ENCODE peak calls at places on chromosomes 13 and 19, in four cellular contexts. S is ovary, R is heart left ventricle, Q is lower lobe of right lung. I is an unnamed sample.

GRCh38 chr19:19113040-19113541 is 25.2 kb downstream of the TMEM161A start:
- DNase-seq in S (no peak), R (no peak), Q (no peak), I (no peak)

GRCh38 chr19:46606019-46606418 is 4.9 kb downstream of the CALM3 start:
- DNase-seq in S (peak; percentile 25), R (no peak), Q (peak; percentile 41), I (no peak)

GRCh38 chr13:110379905-110380341 is 72.8 kb downstream of the COL4A2 start:
- DNase-seq in S (no peak), R (no peak), Q (no peak), I (no peak)

GRCh38 chr13:67036694-67037093 is 193.4 kb downstream of the PCDH9 start:
- DNase-seq in S (no peak), R (no peak), Q (no peak), I (no peak)

GRCh38 chr19:5717215-5717614 is 2.7 kb downstream of the LONP1 start:
- DNase-seq in S (no peak), R (no peak), Q (no peak), I (no peak)

GRCh38 chr13:33229446-33230177 is 55.9 kb downstream of the STARD13 start:
- DNase-seq in S (no peak), R (peak; percentile 54), Q (no peak), I (no peak)

GRCh38 chr13:71798723-71799122 is 68.3 kb downstream of the DACH1 start:
- DNase-seq in S (no peak), R (no peak), Q (no peak), I (no peak)

GRCh38 chr13:40060318-40061007 is 405.0 kb downstream of the COG6 start:
- DNase-seq in S (peak; percentile 84), R (no peak), Q (no peak), I (no peak)

GRCh38 chr13:53782400-53783030 is 753.9 kb downstream of the OLFM4 start:
- DNase-seq in S (no peak), R (peak; percentile 8), Q (no peak), I (no peak)

GRCh38 chr19:49368711-49369358 is 5.2 kb downstream of the DKKL1 start:
- DNase-seq in S (no peak), R (no peak), Q (no peak), I (no peak)

GRCh38 chr13:47555235-47555634 is 445.8 kb downstream of the SUCLA2 start:
- DNase-seq in S (no peak), R (no peak), Q (no peak), I (no peak)

GRCh38 chr19:11378319-11379189 is 4.1 kb downstream of the SWSAP1 start:
- DNase-seq in S (peak; percentile 71), R (peak; percentile 38), Q (peak; percentile 64), I (no peak)

GRCh38 chr13:73722120-73722519 is 412.1 kb downstream of the KLF12 start:
- DNase-seq in S (no peak), R (no peak), Q (no peak), I (no peak)

GRCh38 chr19:44785993-44786392 is 8.3 kb downstream of the CBLC start:
- DNase-seq in S (no peak), R (no peak), Q (no peak), I (no peak)

GRCh38 chr13:113337556-113337955 is 26.4 kb downstream of the GRTP1 start:
- DNase-seq in S (no peak), R (no peak), Q (peak; percentile 24), I (no peak)

GRCh38 chr19:2255982-2256685 is at the start of gene JSRP1:
- DNase-seq in S (no peak), R (no peak), Q (no peak), I (no peak)

GRCh38 chr13:67390462-67391093 is 160.4 kb upstream of the PCDH9 start:
- DNase-seq in S (no peak), R (no peak), Q (no peak), I (no peak)

GRCh38 chr19:29506619-29506911 is 19.2 kb upstream of the VSTM2B start:
- DNase-seq in S (no peak), R (no peak), Q (peak; percentile 14), I (no peak)

GRCh38 chr13:109412232-109412935 is 374.0 kb downstream of the IRS2 start:
- DNase-seq in S (peak; percentile 76), R (peak; percentile 54), Q (peak; percentile 55), I (no peak)

GRCh38 chr19:16970821-16971220 is 55.8 kb downstream of the CPAMD8 start:
- DNase-seq in S (no peak), R (no peak), Q (no peak), I (no peak)

GRCh38 chr19:6018786-6019185 is 40.8 kb upstream of the RANBP3 start:
- DNase-seq in S (no peak), R (no peak), Q (peak; percentile 37), I (no peak)

GRCh38 chr13:104006625-104007061 is 940.4 kb upstream of the SLC10A2 start:
- DNase-seq in S (no peak), R (no peak), Q (no peak), I (no peak)

GRCh38 chr19:4908311-4908710 is 990 bp upstream of the UHRF1 start:
- DNase-seq in S (no peak), R (no peak), Q (no peak), I (no peak)

GRCh38 chr13:90700340-90700739 is 647.1 kb upstream of the MIR17HG start:
- DNase-seq in S (no peak), R (no peak), Q (no peak), I (no peak)

DNA sequence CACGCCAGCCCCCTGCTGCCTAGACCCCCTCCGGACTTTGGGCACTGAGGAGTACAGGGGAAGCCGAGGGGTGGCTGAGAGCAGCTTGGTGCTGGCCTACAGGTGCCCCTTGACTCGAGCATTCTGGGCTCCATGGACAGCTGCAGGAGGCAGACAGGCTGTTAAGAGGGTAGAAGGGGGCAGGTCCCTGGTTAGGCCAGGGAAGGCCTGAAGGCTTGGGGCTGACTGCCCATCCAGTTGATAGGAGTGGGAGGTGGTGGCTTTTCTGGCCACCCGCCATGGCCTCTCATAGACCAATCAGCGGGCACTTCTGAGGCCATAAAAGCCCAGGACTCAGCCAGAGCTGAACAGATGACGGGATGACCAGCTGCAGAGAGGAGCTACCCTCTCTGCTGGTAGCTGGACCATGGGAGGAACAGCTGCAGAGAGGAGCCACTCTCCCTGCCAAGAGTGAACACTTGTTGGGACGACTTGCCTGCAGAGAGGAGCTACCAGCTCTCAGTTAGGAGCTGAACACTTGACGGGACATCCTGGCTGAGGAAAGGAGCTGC is 10.7 kb upstream of the SUPT20H start:
- DNase-seq in S (no peak), R (no peak), Q (no peak), I (no peak)
- H3K27ac ChIP-seq in S (no peak overlapping the region), R (no peak overlapping the region), Q (no peak overlapping the region), I (no peak overlapping the region)

DNA sequence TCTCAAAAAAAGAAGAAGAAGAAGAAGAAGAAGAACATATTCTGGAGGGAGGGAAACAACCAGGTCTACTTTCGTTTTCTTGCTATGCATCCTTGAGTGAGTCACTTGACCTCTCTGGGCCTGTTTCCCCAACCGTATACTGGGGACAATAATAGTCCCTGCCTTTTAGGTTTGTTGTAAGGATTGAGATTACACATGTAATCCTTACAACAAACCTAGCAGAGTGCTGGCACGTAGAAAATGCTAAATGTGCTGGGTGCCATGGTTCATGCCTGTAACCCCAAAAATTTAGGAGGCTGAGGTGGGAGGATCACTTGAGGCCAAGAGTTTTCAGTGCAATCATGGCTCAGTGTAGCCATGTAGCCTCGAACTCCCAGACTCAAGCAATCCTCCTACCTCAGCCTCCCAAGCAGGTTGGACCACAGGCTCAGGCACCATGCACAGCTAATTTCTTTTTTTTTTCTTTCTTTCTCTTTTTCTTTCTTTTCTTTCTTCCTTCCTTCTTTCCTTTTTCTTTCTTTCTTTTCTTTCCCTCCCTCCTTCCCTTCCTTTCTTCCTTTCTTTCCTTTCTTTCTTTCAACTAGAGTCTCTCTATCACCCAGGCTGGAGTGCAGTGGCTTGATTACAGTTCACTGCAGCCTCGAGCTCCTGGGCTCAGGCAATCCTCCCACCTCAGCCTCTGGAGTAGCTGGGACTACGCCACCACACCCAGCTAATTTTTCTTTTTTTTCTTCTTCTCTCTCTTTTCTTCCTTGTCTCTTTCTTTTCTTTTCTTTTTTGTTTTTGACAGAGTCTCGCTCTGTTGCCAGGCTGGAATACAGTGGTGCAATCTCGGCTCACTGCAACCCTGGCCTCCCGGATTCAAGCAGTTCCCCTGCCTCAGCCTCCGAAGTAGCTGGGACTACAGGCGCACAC is 7.0 kb downstream of the IER2 start:
- DNase-seq in S (no peak), R (no peak), Q (no peak), I (no peak)
- H3K36me3 ChIP-seq in S (no peaks in the 10 kb centered on the region), R (no peaks in the 10 kb centered on the region), Q (no peaks in the 10 kb centered on the region), I (no peaks in the 10 kb centered on the region)

GRCh38 chr19:31330761-31331160 is 18.5 kb downstream of the TSHZ3 start:
- DNase-seq in S (no peak), R (no peak), Q (no peak), I (no peak)

GRCh38 chr19:31330237-31330636 is 19.0 kb downstream of the TSHZ3 start:
- DNase-seq in S (no peak), R (no peak), Q (no peak), I (no peak)

GRCh38 chr19:31331536-31331935 is 17.7 kb downstream of the TSHZ3 start:
- DNase-seq in S (no peak), R (no peak), Q (no peak), I (no peak)

GRCh38 chr19:31328238-31328637 is 21.0 kb downstream of the TSHZ3 start:
- DNase-seq in S (no peak), R (no peak), Q (no peak), I (no peak)

DNA sequence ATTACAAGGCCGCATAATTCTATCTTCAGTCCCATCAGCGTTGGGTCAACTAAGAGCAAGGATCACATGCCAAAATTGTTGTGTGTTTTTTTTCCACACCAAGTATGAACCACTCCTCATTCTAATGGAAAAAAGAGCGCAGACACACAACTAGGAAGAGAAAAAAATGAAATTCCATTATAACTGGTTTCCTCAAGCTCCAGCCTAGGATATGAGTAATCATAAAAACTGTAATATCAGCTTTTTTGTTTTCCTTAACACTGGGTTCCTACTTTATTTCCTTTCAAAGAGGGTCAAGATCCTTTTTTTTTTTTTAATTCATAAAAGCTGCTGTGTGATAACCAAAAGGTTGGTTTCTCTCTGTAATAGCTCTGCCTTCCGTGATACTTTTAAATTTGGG is 19.4 kb downstream of the TSHZ3 start:
- DNase-seq in S (no peak), R (no peak), Q (no peak), I (no peak)
- H3K27ac ChIP-seq in S (no peak overlapping the region), R (no peak overlapping the region), Q (no peak overlapping the region), I (peak overlapping the region; percentile 11)

GRCh38 chr19:54453921-54454780 is 5.2 kb downstream of the LENG8 start:
- DNase-seq in S (no peak), R (no peak), Q (no peak), I (no peak)

GRCh38 chr19:54451331-54451871 is 2.4 kb downstream of the LENG8 start:
- DNase-seq in S (no peak), R (no peak), Q (peak; percentile 62), I (no peak)

GRCh38 chr19:54449701-54450069 is 686 bp downstream of the LENG8 start:
- DNase-seq in S (no peak), R (no peak), Q (peak; percentile 47), I (no peak)

GRCh38 chr19:54452626-54453025 is 3.6 kb downstream of the LENG8 start:
- DNase-seq in S (no peak), R (no peak), Q (no peak), I (no peak)

GRCh38 chr19:54451997-54452396 is 3.0 kb downstream of the LENG8 start:
- DNase-seq in S (peak; percentile 37), R (no peak), Q (no peak), I (no peak)
- H3K36me3 ChIP-seq in S (no peaks in the 10 kb centered on the region), R (peaks cover 60% of the 10 kb centered on the region), Q (peaks cover 64% of the 10 kb centered on the region), I (peaks cover 58% of the 10 kb centered on the region)

DNA sequence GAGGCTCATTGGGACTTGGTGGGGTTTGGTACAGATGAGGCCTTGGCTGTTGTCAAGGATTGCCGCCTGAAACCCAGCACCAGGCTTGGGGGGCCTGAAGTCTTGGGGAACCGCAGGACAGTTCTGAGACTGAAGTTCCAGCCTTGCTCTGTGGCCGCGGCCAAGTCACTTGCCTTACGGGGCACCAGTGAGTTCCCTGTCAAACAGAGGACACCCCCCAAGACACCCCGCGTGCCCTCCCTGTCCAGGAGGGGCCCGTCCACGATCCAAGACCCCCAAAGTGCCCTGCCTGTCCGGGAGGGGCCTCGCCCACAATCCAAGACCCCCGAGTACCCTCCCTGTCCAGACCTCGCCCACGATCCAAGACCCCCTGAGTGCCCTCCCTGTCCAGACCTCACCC is 2.5 kb downstream of the CDC34 start:
- DNase-seq in S (no peak), R (no peak), Q (no peak), I (no peak)
- H3K27ac ChIP-seq in S (no peak overlapping the region), R (peak overlapping the region; percentile 99), Q (peak overlapping the region; percentile 89), I (peak overlapping the region; percentile 95)

I was measured in right atrium auricular region.